ENCODE peak calls at places on chromosomes 13 and 19, in five cellular contexts. One of them, this sample, is unnamed.
A peak's percentile ranks its signal among the peaks of the same experiment; 100 is the strongest.

GRCh38 chr19:52725528-52725961 is 9.3 kb downstream of the ZNF611 start:
- DNase-seq in stomach: no peak
- DNase-seq in HAP-1: no peak
- DNase-seq in left ventricle myocardium inferior: no peak
- DNase-seq in CD8-positive, alpha-beta memory T cell: no peak
- DNase-seq in this sample: no peak

GRCh38 chr19:6720369-6721112 is at the start of gene C3:
- DNase-seq in stomach: peak; percentile 32
- DNase-seq in HAP-1: no peak
- DNase-seq in left ventricle myocardium inferior: peak; percentile 62
- DNase-seq in CD8-positive, alpha-beta memory T cell: no peak
- DNase-seq in this sample: peak; percentile 70

GRCh38 chr19:6362351-6362801 is 1.0 kb downstream of the CLPP start:
- DNase-seq in stomach: no peak
- DNase-seq in HAP-1: no peak
- DNase-seq in left ventricle myocardium inferior: no peak
- DNase-seq in CD8-positive, alpha-beta memory T cell: peak; percentile 19
- DNase-seq in this sample: no peak

GRCh38 chr19:9847087-9847671 is 12.1 kb downstream of the PIN1 start:
- DNase-seq in stomach: peak; percentile 34
- DNase-seq in HAP-1: peak; percentile 43
- DNase-seq in left ventricle myocardium inferior: no peak
- DNase-seq in CD8-positive, alpha-beta memory T cell: no peak
- DNase-seq in this sample: peak; percentile 67

GRCh38 chr19:13610042-13610691 is 103.9 kb upstream of the CACNA1A start:
- DNase-seq in stomach: peak; percentile 29
- DNase-seq in HAP-1: no peak
- DNase-seq in left ventricle myocardium inferior: no peak
- DNase-seq in CD8-positive, alpha-beta memory T cell: no peak
- DNase-seq in this sample: no peak

GRCh38 chr13:66264976-66265375 is 965.2 kb downstream of the PCDH9 start:
- DNase-seq in stomach: no peak
- DNase-seq in HAP-1: peak; percentile 43
- DNase-seq in left ventricle myocardium inferior: no peak
- DNase-seq in CD8-positive, alpha-beta memory T cell: no peak
- DNase-seq in this sample: no peak

GRCh38 chr13:114118763-114119123 is 13.7 kb downstream of the RASA3 start:
- DNase-seq in stomach: no peak
- DNase-seq in HAP-1: no peak
- DNase-seq in left ventricle myocardium inferior: no peak
- DNase-seq in CD8-positive, alpha-beta memory T cell: no peak
- DNase-seq in this sample: peak; percentile 17

GRCh38 chr13:47299316-47299715 is 402.5 kb upstream of the HTR2A start:
- DNase-seq in stomach: no peak
- DNase-seq in HAP-1: no peak
- DNase-seq in left ventricle myocardium inferior: no peak
- DNase-seq in CD8-positive, alpha-beta memory T cell: no peak
- DNase-seq in this sample: no peak

GRCh38 chr19:43337737-43338136 is 15.7 kb upstream of the CD177 start:
- DNase-seq in stomach: no peak
- DNase-seq in HAP-1: no peak
- DNase-seq in left ventricle myocardium inferior: no peak
- DNase-seq in CD8-positive, alpha-beta memory T cell: no peak
- DNase-seq in this sample: no peak

GRCh38 chr19:10727599-10728250 is 9.8 kb downstream of the DNM2 start:
- DNase-seq in stomach: no peak
- DNase-seq in HAP-1: peak; percentile 42
- DNase-seq in left ventricle myocardium inferior: no peak
- DNase-seq in CD8-positive, alpha-beta memory T cell: no peak
- DNase-seq in this sample: no peak

GRCh38 chr13:38866649-38867048 is 124.0 kb downstream of the STOML3 start:
- DNase-seq in stomach: no peak
- DNase-seq in HAP-1: no peak
- DNase-seq in left ventricle myocardium inferior: no peak
- DNase-seq in CD8-positive, alpha-beta memory T cell: no peak
- DNase-seq in this sample: no peak

GRCh38 chr19:8132858-8133458 is 16.4 kb downstream of the FBN3 start:
- DNase-seq in stomach: no peak
- DNase-seq in HAP-1: no peak
- DNase-seq in left ventricle myocardium inferior: no peak
- DNase-seq in CD8-positive, alpha-beta memory T cell: no peak
- DNase-seq in this sample: no peak

GRCh38 chr13:45162821-45163220 is 38.0 kb downstream of the KCTD4 start:
- DNase-seq in stomach: no peak
- DNase-seq in HAP-1: no peak
- DNase-seq in left ventricle myocardium inferior: no peak
- DNase-seq in CD8-positive, alpha-beta memory T cell: no peak
- DNase-seq in this sample: no peak

GRCh38 chr13:101309014-101309619 is 107.2 kb downstream of the NALCN start:
- DNase-seq in stomach: no peak
- DNase-seq in HAP-1: no peak
- DNase-seq in left ventricle myocardium inferior: no peak
- DNase-seq in CD8-positive, alpha-beta memory T cell: no peak
- DNase-seq in this sample: no peak

GRCh38 chr13:71714802-71715375 is 152.1 kb downstream of the DACH1 start:
- DNase-seq in stomach: no peak
- DNase-seq in HAP-1: no peak
- DNase-seq in left ventricle myocardium inferior: no peak
- DNase-seq in CD8-positive, alpha-beta memory T cell: no peak
- DNase-seq in this sample: no peak

GRCh38 chr19:45876161-45876410 is 9.9 kb downstream of the IRF2BP1 start:
- DNase-seq in stomach: no peak
- DNase-seq in HAP-1: no peak
- DNase-seq in left ventricle myocardium inferior: no peak
- DNase-seq in CD8-positive, alpha-beta memory T cell: no peak
- DNase-seq in this sample: no peak

GRCh38 chr19:29875931-29876330 is 64.1 kb downstream of the CCNE1 start:
- DNase-seq in stomach: no peak
- DNase-seq in HAP-1: no peak
- DNase-seq in left ventricle myocardium inferior: no peak
- DNase-seq in CD8-positive, alpha-beta memory T cell: no peak
- DNase-seq in this sample: no peak

GRCh38 chr19:29871143-29871542 is 59.4 kb downstream of the CCNE1 start:
- DNase-seq in stomach: no peak
- DNase-seq in HAP-1: peak; percentile 32
- DNase-seq in left ventricle myocardium inferior: no peak
- DNase-seq in CD8-positive, alpha-beta memory T cell: no peak
- DNase-seq in this sample: no peak

GRCh38 chr19:29873801-29874575 is 62.2 kb downstream of the CCNE1 start:
- DNase-seq in stomach: no peak
- DNase-seq in HAP-1: peak; percentile 17
- DNase-seq in left ventricle myocardium inferior: no peak
- DNase-seq in CD8-positive, alpha-beta memory T cell: no peak
- DNase-seq in this sample: no peak

GRCh38 chr19:29872224-29872731 is 60.5 kb downstream of the CCNE1 start:
- DNase-seq in stomach: no peak
- DNase-seq in HAP-1: no peak
- DNase-seq in left ventricle myocardium inferior: no peak
- DNase-seq in CD8-positive, alpha-beta memory T cell: no peak
- DNase-seq in this sample: no peak

DNA sequence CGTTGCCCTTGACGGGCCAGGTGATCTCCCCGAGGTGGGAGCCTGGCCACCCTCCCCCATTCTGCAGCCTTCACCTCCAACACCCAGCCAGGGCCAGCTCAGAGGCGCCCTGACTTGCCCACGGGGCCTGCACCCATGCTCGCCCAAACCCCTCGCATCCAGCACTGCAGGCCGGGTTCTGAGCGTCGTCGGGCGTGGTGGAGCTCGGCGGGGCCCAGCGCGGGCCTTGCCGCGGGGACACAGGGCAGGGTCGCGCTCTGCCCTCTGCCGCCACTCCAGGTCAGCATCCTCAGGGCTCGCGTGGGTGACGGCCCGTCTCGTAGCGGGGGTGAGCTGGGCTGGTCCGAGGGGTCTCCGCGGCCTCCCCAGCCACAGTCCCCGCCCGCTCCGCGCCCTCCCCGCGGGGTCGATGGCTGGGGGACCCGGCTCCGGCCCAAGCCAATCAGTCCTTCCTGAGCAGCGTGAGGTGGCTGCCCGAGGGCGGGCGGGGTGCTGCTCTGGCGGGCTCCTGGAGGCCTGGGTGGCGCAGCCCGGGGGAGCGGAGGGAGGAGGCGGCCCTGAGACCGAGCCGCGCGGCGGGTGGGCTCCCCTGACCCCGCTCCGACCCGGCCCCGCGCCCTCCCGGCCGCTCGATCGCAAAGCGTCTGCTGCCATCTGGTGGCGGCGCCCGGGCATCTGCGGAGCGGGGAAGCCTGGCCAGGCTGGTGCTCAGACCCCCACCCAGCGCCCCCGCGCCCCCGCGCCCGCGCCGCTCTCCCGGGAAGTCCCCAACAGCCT is 61.4 kb downstream of the CCNE1 start:
- DNase-seq in stomach: peak; percentile 55
- DNase-seq in HAP-1: peak; percentile 88
- DNase-seq in left ventricle myocardium inferior: peak; percentile 47
- DNase-seq in CD8-positive, alpha-beta memory T cell: peak; percentile 65
- DNase-seq in this sample: peak; percentile 83
- H3K4me3 ChIP-seq in stomach: peak overlapping the region; percentile 60
- H3K4me3 ChIP-seq in HAP-1: peak overlapping the region; percentile 32
- H3K4me3 ChIP-seq in left ventricle myocardium inferior: peak overlapping the region; percentile 69
- H3K4me3 ChIP-seq in CD8-positive, alpha-beta memory T cell: peak overlapping the region; percentile 32
- H3K4me3 ChIP-seq in this sample: peak overlapping the region; percentile 79

DNA sequence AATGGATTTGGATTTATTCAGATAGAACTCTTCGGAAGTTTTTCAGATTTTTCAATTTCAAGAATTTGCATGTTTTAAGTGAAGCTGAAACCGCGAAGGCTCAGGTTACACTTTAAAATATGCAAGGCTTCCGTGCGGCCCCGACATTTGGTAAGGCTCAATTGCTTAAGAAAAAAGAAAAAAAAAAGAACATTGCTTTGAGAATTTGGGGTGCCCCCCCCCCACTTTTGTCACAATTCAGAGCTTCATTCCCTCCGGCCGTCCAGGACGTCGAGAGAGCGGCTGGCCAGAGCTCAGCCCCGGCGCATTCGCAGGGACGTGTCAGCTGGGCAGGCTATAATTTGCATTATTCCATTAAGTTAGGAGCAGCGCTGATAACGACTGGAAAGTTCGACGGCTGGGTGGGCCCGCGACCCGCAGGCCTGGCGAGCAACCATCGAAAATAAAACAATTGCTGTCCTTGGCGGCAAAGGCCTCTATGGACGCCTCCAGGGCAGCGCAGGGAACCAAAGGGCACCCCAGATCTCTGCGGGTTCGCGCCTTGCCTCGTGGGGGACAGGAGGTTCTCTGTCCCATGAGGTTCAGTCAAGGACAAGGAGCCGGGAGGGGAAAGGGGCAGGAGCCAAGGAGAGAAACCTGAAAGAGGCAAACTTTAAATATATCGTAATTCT is 7.1 kb downstream of the SOX21 start:
- DNase-seq in stomach: no peak
- DNase-seq in HAP-1: peak; percentile 25
- DNase-seq in left ventricle myocardium inferior: no peak
- DNase-seq in CD8-positive, alpha-beta memory T cell: no peak
- DNase-seq in this sample: no peak
- H3K4me1 ChIP-seq in stomach: peaks cover 31% of the 10 kb centered on the region
- H3K4me1 ChIP-seq in HAP-1: peaks cover 24% of the 10 kb centered on the region
- H3K4me1 ChIP-seq in left ventricle myocardium inferior: peaks cover 22% of the 10 kb centered on the region
- H3K4me1 ChIP-seq in CD8-positive, alpha-beta memory T cell: peaks cover 13% of the 10 kb centered on the region
- H3K4me1 ChIP-seq in this sample: peaks cover 6% of the 10 kb centered on the region

DNA sequence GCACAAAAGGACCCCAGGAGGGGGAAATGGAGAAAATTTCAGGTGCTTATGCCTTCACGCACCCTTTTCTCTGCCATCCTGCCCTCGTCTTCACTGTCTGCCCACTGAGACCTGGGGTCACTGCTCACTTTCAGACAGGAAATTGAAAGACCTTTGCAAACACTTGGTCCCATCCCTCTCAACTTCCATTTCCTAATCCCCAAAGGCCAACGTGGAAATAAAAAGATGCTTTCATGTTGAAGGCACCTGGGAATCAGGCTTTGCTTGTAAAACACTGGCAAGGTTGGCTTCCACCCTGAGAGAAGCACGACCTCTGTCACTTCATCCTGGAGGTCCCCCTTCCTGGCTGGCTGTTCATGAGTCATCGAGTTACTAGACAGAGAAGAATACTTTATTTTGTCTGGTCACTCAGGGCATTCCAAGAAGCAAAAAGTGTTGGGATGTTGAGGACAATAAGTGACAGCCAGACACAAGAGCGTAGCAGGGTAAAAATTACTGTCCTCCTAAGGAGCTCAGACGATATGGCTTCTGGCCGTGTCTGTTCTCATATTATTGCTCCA is 408.8 kb downstream of the COG6 start:
- DNase-seq in stomach: no peak
- DNase-seq in HAP-1: no peak
- DNase-seq in left ventricle myocardium inferior: no peak
- DNase-seq in CD8-positive, alpha-beta memory T cell: no peak
- DNase-seq in this sample: no peak
- H3K4me3 ChIP-seq in stomach: no peak overlapping the region
- H3K4me3 ChIP-seq in HAP-1: no peak overlapping the region
- H3K4me3 ChIP-seq in left ventricle myocardium inferior: no peak overlapping the region
- H3K4me3 ChIP-seq in CD8-positive, alpha-beta memory T cell: no peak overlapping the region
- H3K4me3 ChIP-seq in this sample: no peak overlapping the region

GRCh38 chr19:2048104-2048958 is 2.7 kb downstream of the MKNK2 start:
- DNase-seq in stomach: no peak
- DNase-seq in HAP-1: no peak
- DNase-seq in left ventricle myocardium inferior: no peak
- DNase-seq in CD8-positive, alpha-beta memory T cell: no peak
- DNase-seq in this sample: no peak
- H3K4me1 ChIP-seq in stomach: peaks cover 81% of the 10 kb centered on the region
- H3K4me1 ChIP-seq in HAP-1: peaks cover 6% of the 10 kb centered on the region
- H3K4me1 ChIP-seq in left ventricle myocardium inferior: peaks cover 89% of the 10 kb centered on the region
- H3K4me1 ChIP-seq in CD8-positive, alpha-beta memory T cell: peaks cover 72% of the 10 kb centered on the region
- H3K4me1 ChIP-seq in this sample: peaks cover 65% of the 10 kb centered on the region

GRCh38 chr13:23902975-23903905 is 5.9 kb upstream of the C1QTNF9B start:
- DNase-seq in stomach: no peak
- DNase-seq in HAP-1: no peak
- DNase-seq in left ventricle myocardium inferior: no peak
- DNase-seq in CD8-positive, alpha-beta memory T cell: no peak
- DNase-seq in this sample: no peak
- H3K4me3 ChIP-seq in stomach: peak overlapping the region; percentile 46
- H3K4me3 ChIP-seq in HAP-1: no peak overlapping the region
- H3K4me3 ChIP-seq in left ventricle myocardium inferior: peak overlapping the region; percentile 58
- H3K4me3 ChIP-seq in CD8-positive, alpha-beta memory T cell: no peak overlapping the region
- H3K4me3 ChIP-seq in this sample: peak overlapping the region; percentile 43

GRCh38 chr19:15249560-15249874 is 17.3 kb upstream of the EPHX3 start:
- DNase-seq in stomach: no peak
- DNase-seq in HAP-1: no peak
- DNase-seq in left ventricle myocardium inferior: no peak
- DNase-seq in CD8-positive, alpha-beta memory T cell: no peak
- DNase-seq in this sample: no peak

GRCh38 chr19:15251010-15251748 is 18.9 kb upstream of the EPHX3 start:
- DNase-seq in stomach: no peak
- DNase-seq in HAP-1: no peak
- DNase-seq in left ventricle myocardium inferior: no peak
- DNase-seq in CD8-positive, alpha-beta memory T cell: no peak
- DNase-seq in this sample: peak; percentile 57

GRCh38 chr19:15250635-15250993 is 18.4 kb upstream of the EPHX3 start:
- DNase-seq in stomach: no peak
- DNase-seq in HAP-1: no peak
- DNase-seq in left ventricle myocardium inferior: no peak
- DNase-seq in CD8-positive, alpha-beta memory T cell: no peak
- DNase-seq in this sample: no peak

GRCh38 chr19:15248648-15249559 is 16.7 kb upstream of the EPHX3 start:
- DNase-seq in stomach: peak; percentile 76
- DNase-seq in HAP-1: no peak
- DNase-seq in left ventricle myocardium inferior: peak; percentile 89
- DNase-seq in CD8-positive, alpha-beta memory T cell: no peak
- DNase-seq in this sample: peak; percentile 94

GRCh38 chr19:15249912-15250634 is 17.8 kb upstream of the EPHX3 start:
- DNase-seq in stomach: no peak
- DNase-seq in HAP-1: no peak
- DNase-seq in left ventricle myocardium inferior: peak; percentile 65
- DNase-seq in CD8-positive, alpha-beta memory T cell: no peak
- DNase-seq in this sample: peak; percentile 82
- H3K4me1 ChIP-seq in stomach: peaks cover 83% of the 10 kb centered on the region
- H3K4me1 ChIP-seq in HAP-1: no peaks in the 10 kb centered on the region
- H3K4me1 ChIP-seq in left ventricle myocardium inferior: peaks cover 96% of the 10 kb centered on the region
- H3K4me1 ChIP-seq in CD8-positive, alpha-beta memory T cell: no peaks in the 10 kb centered on the region
- H3K4me1 ChIP-seq in this sample: peaks cover 79% of the 10 kb centered on the region